ENCODE peak calls at places on chromosomes 4 and X, in ten cellular contexts. One of them, this sample, is unnamed. For H3K4me1, the result is how much of the 10 kb centered on the place peaks cover.

GRCh38 chr4:38013461-38014366 is 53.5 kb downstream of the PTTG2 start:
- DNase-seq in heart right ventricle: peak
- DNase-seq in HepG2: no peak
- DNase-seq in adipocyte: no peak
- DNase-seq in CD8-positive, alpha-beta T cell: no peak
- DNase-seq in A673: peak
- DNase-seq in CD8-positive, alpha-beta memory T cell: no peak
- DNase-seq in SJSA1: no peak
- DNase-seq in cardiac muscle cell: no peak
- DNase-seq in lung: no peak
- DNase-seq in this sample: no peak

GRCh38 chr4:139191373-139191772 is 14.4 kb upstream of the ELF2 start:
- DNase-seq in heart right ventricle: no peak
- DNase-seq in HepG2: no peak
- DNase-seq in adipocyte: no peak
- DNase-seq in CD8-positive, alpha-beta T cell: no peak
- DNase-seq in A673: no peak
- DNase-seq in CD8-positive, alpha-beta memory T cell: no peak
- DNase-seq in SJSA1: no peak
- DNase-seq in cardiac muscle cell: no peak
- DNase-seq in lung: no peak
- DNase-seq in this sample: no peak

GRCh38 chr4:80215449-80216052 is 18.2 kb downstream of the PRDM8 start:
- DNase-seq in heart right ventricle: no peak
- DNase-seq in HepG2: peak
- DNase-seq in adipocyte: peak
- DNase-seq in CD8-positive, alpha-beta T cell: no peak
- DNase-seq in A673: peak
- DNase-seq in CD8-positive, alpha-beta memory T cell: peak
- DNase-seq in SJSA1: peak
- DNase-seq in cardiac muscle cell: peak
- DNase-seq in lung: no peak
- DNase-seq in this sample: peak

GRCh38 chr4:8009710-8010534 is 70.3 kb upstream of the AFAP1 start:
- DNase-seq in heart right ventricle: no peak
- DNase-seq in HepG2: peak
- DNase-seq in adipocyte: no peak
- DNase-seq in CD8-positive, alpha-beta T cell: no peak
- DNase-seq in A673: no peak
- DNase-seq in CD8-positive, alpha-beta memory T cell: no peak
- DNase-seq in SJSA1: no peak
- DNase-seq in cardiac muscle cell: no peak
- DNase-seq in lung: no peak
- DNase-seq in this sample: peak

GRCh38 chr4:4425696-4426095 is 38.8 kb downstream of the NSG1 start:
- DNase-seq in heart right ventricle: no peak
- DNase-seq in HepG2: no peak
- DNase-seq in adipocyte: no peak
- DNase-seq in CD8-positive, alpha-beta T cell: no peak
- DNase-seq in A673: no peak
- DNase-seq in CD8-positive, alpha-beta memory T cell: no peak
- DNase-seq in SJSA1: no peak
- DNase-seq in cardiac muscle cell: no peak
- DNase-seq in lung: no peak
- DNase-seq in this sample: no peak

GRCh38 chrX:115067812-115068211 is 50.4 kb upstream of the IL13RA2 start:
- DNase-seq in heart right ventricle: no peak
- DNase-seq in HepG2: no peak
- DNase-seq in adipocyte: peak
- DNase-seq in CD8-positive, alpha-beta T cell: no peak
- DNase-seq in A673: no peak
- DNase-seq in CD8-positive, alpha-beta memory T cell: no peak
- DNase-seq in SJSA1: no peak
- DNase-seq in cardiac muscle cell: no peak
- DNase-seq in lung: no peak
- DNase-seq in this sample: no peak

GRCh38 chr4:168551945-168552695 is 55.3 kb downstream of the PALLD start:
- DNase-seq in heart right ventricle: no peak
- DNase-seq in HepG2: peak
- DNase-seq in adipocyte: no peak
- DNase-seq in CD8-positive, alpha-beta T cell: no peak
- DNase-seq in A673: peak
- DNase-seq in CD8-positive, alpha-beta memory T cell: no peak
- DNase-seq in SJSA1: peak
- DNase-seq in cardiac muscle cell: no peak
- DNase-seq in lung: no peak
- DNase-seq in this sample: no peak

GRCh38 chr4:4871267-4872147 is 12.0 kb downstream of the MSX1 start:
- DNase-seq in heart right ventricle: no peak
- DNase-seq in HepG2: no peak
- DNase-seq in adipocyte: no peak
- DNase-seq in CD8-positive, alpha-beta T cell: no peak
- DNase-seq in A673: no peak
- DNase-seq in CD8-positive, alpha-beta memory T cell: no peak
- DNase-seq in SJSA1: no peak
- DNase-seq in cardiac muscle cell: no peak
- DNase-seq in lung: no peak
- DNase-seq in this sample: no peak

GRCh38 chr4:73704314-73705055 is 35.9 kb upstream of the CXCL8 start:
- DNase-seq in heart right ventricle: no peak
- DNase-seq in HepG2: peak
- DNase-seq in adipocyte: peak
- DNase-seq in CD8-positive, alpha-beta T cell: no peak
- DNase-seq in A673: peak
- DNase-seq in CD8-positive, alpha-beta memory T cell: no peak
- DNase-seq in SJSA1: peak
- DNase-seq in cardiac muscle cell: no peak
- DNase-seq in lung: peak
- DNase-seq in this sample: peak

GRCh38 chr4:24651266-24651665 is 66.9 kb upstream of the DHX15 start:
- DNase-seq in heart right ventricle: no peak
- DNase-seq in HepG2: no peak
- DNase-seq in adipocyte: no peak
- DNase-seq in CD8-positive, alpha-beta T cell: no peak
- DNase-seq in A673: no peak
- DNase-seq in CD8-positive, alpha-beta memory T cell: no peak
- DNase-seq in SJSA1: no peak
- DNase-seq in cardiac muscle cell: no peak
- DNase-seq in lung: no peak
- DNase-seq in this sample: no peak

GRCh38 chr4:24655971-24656370 is 71.6 kb upstream of the DHX15 start:
- DNase-seq in heart right ventricle: no peak
- DNase-seq in HepG2: no peak
- DNase-seq in adipocyte: peak
- DNase-seq in CD8-positive, alpha-beta T cell: no peak
- DNase-seq in A673: no peak
- DNase-seq in CD8-positive, alpha-beta memory T cell: no peak
- DNase-seq in SJSA1: no peak
- DNase-seq in cardiac muscle cell: no peak
- DNase-seq in lung: no peak
- DNase-seq in this sample: peak

GRCh38 chr4:24657768-24658617 is 73.6 kb upstream of the DHX15 start:
- DNase-seq in heart right ventricle: peak
- DNase-seq in HepG2: peak
- DNase-seq in adipocyte: peak
- DNase-seq in CD8-positive, alpha-beta T cell: no peak
- DNase-seq in A673: peak
- DNase-seq in CD8-positive, alpha-beta memory T cell: no peak
- DNase-seq in SJSA1: peak
- DNase-seq in cardiac muscle cell: no peak
- DNase-seq in lung: peak
- DNase-seq in this sample: peak

GRCh38 chr4:24656906-24657305 is 72.6 kb upstream of the DHX15 start:
- DNase-seq in heart right ventricle: no peak
- DNase-seq in HepG2: no peak
- DNase-seq in adipocyte: no peak
- DNase-seq in CD8-positive, alpha-beta T cell: no peak
- DNase-seq in A673: no peak
- DNase-seq in CD8-positive, alpha-beta memory T cell: no peak
- DNase-seq in SJSA1: no peak
- DNase-seq in cardiac muscle cell: no peak
- DNase-seq in lung: no peak
- DNase-seq in this sample: no peak

DNA sequence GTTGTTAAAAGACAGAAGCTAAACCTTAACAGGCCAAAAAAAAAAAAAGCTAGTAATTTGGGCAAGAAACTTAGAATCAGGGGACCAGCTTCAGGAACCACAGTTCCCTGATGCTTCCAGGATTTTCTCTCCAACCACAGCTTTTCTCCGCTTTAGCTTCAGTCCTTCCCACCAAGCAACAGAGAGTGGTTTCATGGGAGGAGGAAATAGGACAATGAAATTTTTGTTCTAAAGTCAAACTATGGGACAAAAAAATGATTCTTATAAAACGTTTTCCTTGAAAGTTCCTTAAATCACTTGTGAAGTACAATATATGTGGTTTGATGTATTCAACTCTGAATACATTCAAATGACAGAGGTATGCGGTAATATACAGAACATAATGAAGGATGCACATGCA is 71.0 kb upstream of the DHX15 start:
- DNase-seq in heart right ventricle: no peak
- DNase-seq in HepG2: no peak
- DNase-seq in adipocyte: no peak
- DNase-seq in CD8-positive, alpha-beta T cell: no peak
- DNase-seq in A673: no peak
- DNase-seq in CD8-positive, alpha-beta memory T cell: no peak
- DNase-seq in SJSA1: no peak
- DNase-seq in cardiac muscle cell: no peak
- DNase-seq in lung: no peak
- DNase-seq in this sample: no peak
- H3K4me3 ChIP-seq in heart right ventricle: no peak
- H3K4me3 ChIP-seq in HepG2: no peak
- H3K4me3 ChIP-seq in adipocyte: no peak
- H3K4me3 ChIP-seq in CD8-positive, alpha-beta T cell: no peak
- H3K4me3 ChIP-seq in A673: no peak
- H3K4me3 ChIP-seq in CD8-positive, alpha-beta memory T cell: no peak
- H3K4me3 ChIP-seq in SJSA1: no peak
- H3K4me3 ChIP-seq in cardiac muscle cell: no peak
- H3K4me3 ChIP-seq in lung: no peak
- H3K4me3 ChIP-seq in this sample: no peak

DNA sequence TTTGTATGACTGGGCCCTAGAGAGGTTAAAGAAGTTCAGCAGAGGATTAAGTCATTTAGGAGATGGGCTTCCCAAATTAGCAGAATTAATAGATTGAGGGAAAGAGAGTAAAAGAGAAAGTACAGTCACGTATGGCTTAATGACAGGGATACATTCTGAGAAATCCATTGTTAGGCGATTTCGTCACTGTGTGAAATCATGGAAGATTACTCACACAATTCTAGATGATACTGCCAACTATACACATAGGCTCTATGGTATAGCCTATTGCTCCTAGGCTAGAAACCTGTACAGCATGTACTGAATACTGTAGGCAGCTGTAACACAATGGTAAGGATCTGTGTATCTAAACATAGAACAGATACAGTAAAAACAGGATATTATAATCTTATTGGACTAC is 180.6 kb downstream of the RNF150 start:
- DNase-seq in heart right ventricle: no peak
- DNase-seq in HepG2: no peak
- DNase-seq in adipocyte: peak
- DNase-seq in CD8-positive, alpha-beta T cell: no peak
- DNase-seq in A673: no peak
- DNase-seq in CD8-positive, alpha-beta memory T cell: no peak
- DNase-seq in SJSA1: no peak
- DNase-seq in cardiac muscle cell: no peak
- DNase-seq in lung: no peak
- DNase-seq in this sample: no peak
- H3K4me1 ChIP-seq in heart right ventricle: under half
- H3K4me1 ChIP-seq in HepG2: under half
- H3K4me1 ChIP-seq in adipocyte: under half
- H3K4me1 ChIP-seq in CD8-positive, alpha-beta T cell: under half
- H3K4me1 ChIP-seq in A673: under half
- H3K4me1 ChIP-seq in CD8-positive, alpha-beta memory T cell: under half
- H3K4me1 ChIP-seq in SJSA1: under half
- H3K4me1 ChIP-seq in cardiac muscle cell: under half
- H3K4me1 ChIP-seq in lung: under half
- H3K4me1 ChIP-seq in this sample: under half

GRCh38 chr4:87527446-87528240 is 1.5 kb downstream of the SPARCL1 start:
- DNase-seq in heart right ventricle: no peak
- DNase-seq in HepG2: no peak
- DNase-seq in adipocyte: no peak
- DNase-seq in CD8-positive, alpha-beta T cell: no peak
- DNase-seq in A673: peak
- DNase-seq in CD8-positive, alpha-beta memory T cell: no peak
- DNase-seq in SJSA1: no peak
- DNase-seq in cardiac muscle cell: no peak
- DNase-seq in lung: no peak
- DNase-seq in this sample: no peak
- H3K4me3 ChIP-seq in heart right ventricle: peak
- H3K4me3 ChIP-seq in HepG2: no peak
- H3K4me3 ChIP-seq in adipocyte: no peak
- H3K4me3 ChIP-seq in CD8-positive, alpha-beta T cell: no peak
- H3K4me3 ChIP-seq in A673: no peak
- H3K4me3 ChIP-seq in CD8-positive, alpha-beta memory T cell: no peak
- H3K4me3 ChIP-seq in SJSA1: no peak
- H3K4me3 ChIP-seq in cardiac muscle cell: no peak
- H3K4me3 ChIP-seq in lung: peak
- H3K4me3 ChIP-seq in this sample: no peak

GRCh38 chr4:141569141-141569540 is 67.2 kb upstream of the IL15 start:
- DNase-seq in heart right ventricle: no peak
- DNase-seq in HepG2: no peak
- DNase-seq in adipocyte: peak
- DNase-seq in CD8-positive, alpha-beta T cell: no peak
- DNase-seq in A673: no peak
- DNase-seq in CD8-positive, alpha-beta memory T cell: no peak
- DNase-seq in SJSA1: peak
- DNase-seq in cardiac muscle cell: no peak
- DNase-seq in lung: no peak
- DNase-seq in this sample: no peak
- H3K4me1 ChIP-seq in heart right ventricle: under half
- H3K4me1 ChIP-seq in HepG2: under half
- H3K4me1 ChIP-seq in adipocyte: under half
- H3K4me1 ChIP-seq in CD8-positive, alpha-beta T cell: under half
- H3K4me1 ChIP-seq in A673: under half
- H3K4me1 ChIP-seq in CD8-positive, alpha-beta memory T cell: under half
- H3K4me1 ChIP-seq in SJSA1: half or more
- H3K4me1 ChIP-seq in cardiac muscle cell: under half
- H3K4me1 ChIP-seq in lung: under half
- H3K4me1 ChIP-seq in this sample: under half

DNA sequence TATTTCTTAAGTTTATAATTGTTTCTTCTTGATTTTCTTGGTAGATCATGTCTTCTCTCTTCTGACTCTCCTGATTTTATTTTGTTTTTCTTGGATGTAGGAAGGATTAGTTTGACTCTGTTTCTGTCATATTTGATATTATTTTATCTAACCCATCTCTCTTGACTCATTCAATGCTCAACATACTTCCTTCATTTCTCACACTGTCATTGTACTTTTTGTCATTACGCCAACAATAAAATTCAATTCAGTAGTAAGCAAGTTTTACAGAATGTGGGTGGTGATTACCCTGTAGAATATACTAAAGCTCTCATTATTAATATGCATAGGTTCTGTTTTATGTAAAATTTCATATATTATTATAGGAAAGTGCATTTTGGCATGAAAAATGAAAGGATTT is 1303.0 kb upstream of the AGA start:
- DNase-seq in heart right ventricle: no peak
- DNase-seq in HepG2: no peak
- DNase-seq in adipocyte: peak
- DNase-seq in CD8-positive, alpha-beta T cell: no peak
- DNase-seq in A673: no peak
- DNase-seq in CD8-positive, alpha-beta memory T cell: no peak
- DNase-seq in SJSA1: no peak
- DNase-seq in cardiac muscle cell: no peak
- DNase-seq in lung: no peak
- DNase-seq in this sample: no peak
- H3K4me3 ChIP-seq in heart right ventricle: no peak
- H3K4me3 ChIP-seq in HepG2: no peak
- H3K4me3 ChIP-seq in adipocyte: no peak
- H3K4me3 ChIP-seq in CD8-positive, alpha-beta T cell: no peak
- H3K4me3 ChIP-seq in A673: no peak
- H3K4me3 ChIP-seq in CD8-positive, alpha-beta memory T cell: no peak
- H3K4me3 ChIP-seq in SJSA1: no peak
- H3K4me3 ChIP-seq in cardiac muscle cell: no peak
- H3K4me3 ChIP-seq in lung: no peak
- H3K4me3 ChIP-seq in this sample: no peak

This sample was measured in small intestine.